ENCODE peak calls at places on chromosomes 7 and 10, in five cellular contexts. One of them, this sample, is unnamed.

GRCh38 chr10:124827474-124827873 is 25.9 kb downstream of the ABRAXAS2 start:
- DNase-seq in type B pancreatic cell: no peak
- DNase-seq in activated T-cell treated with anti-CD3 and anti-CD28 coated beads, Interleukin-2, amount 50 U/mL, for 48 hours: no peak
- DNase-seq in caudate nucleus: no peak
- DNase-seq in astrocyte of the cerebellum: peak
- DNase-seq in this sample: no peak

GRCh38 chr7:40315277-40315676 is 180.5 kb downstream of the SUGCT start:
- DNase-seq in astrocyte of the cerebellum: no peak
- DNase-seq in activated T-cell treated with anti-CD3 and anti-CD28 coated beads, Interleukin-2, amount 50 U/mL, for 48 hours: no peak
- DNase-seq in caudate nucleus: no peak
- DNase-seq in type B pancreatic cell: no peak
- DNase-seq in this sample: no peak

GRCh38 chr7:26157520-26158105 is 5.6 kb downstream of the NFE2L3 start:
- DNase-seq in type B pancreatic cell: no peak
- DNase-seq in astrocyte of the cerebellum: no peak
- DNase-seq in activated T-cell treated with anti-CD3 and anti-CD28 coated beads, Interleukin-2, amount 50 U/mL, for 48 hours: no peak
- DNase-seq in caudate nucleus: no peak
- DNase-seq in this sample: no peak

GRCh38 chr10:93912443-93912842 is 18.7 kb downstream of the SLC35G1 start:
- DNase-seq in activated T-cell treated with anti-CD3 and anti-CD28 coated beads, Interleukin-2, amount 50 U/mL, for 48 hours: no peak
- DNase-seq in astrocyte of the cerebellum: no peak
- DNase-seq in caudate nucleus: no peak
- DNase-seq in type B pancreatic cell: no peak
- DNase-seq in this sample: no peak

GRCh38 chr10:69160809-69161225 is 19.2 kb upstream of the SUPV3L1 start:
- DNase-seq in astrocyte of the cerebellum: no peak
- DNase-seq in caudate nucleus: no peak
- DNase-seq in activated T-cell treated with anti-CD3 and anti-CD28 coated beads, Interleukin-2, amount 50 U/mL, for 48 hours: no peak
- DNase-seq in type B pancreatic cell: no peak
- DNase-seq in this sample: no peak

GRCh38 chr10:44968101-44968886 is 8.7 kb downstream of the RASSF4 start:
- DNase-seq in caudate nucleus: peak
- DNase-seq in astrocyte of the cerebellum: no peak
- DNase-seq in type B pancreatic cell: no peak
- DNase-seq in activated T-cell treated with anti-CD3 and anti-CD28 coated beads, Interleukin-2, amount 50 U/mL, for 48 hours: no peak
- DNase-seq in this sample: peak

GRCh38 chr10:49655099-49655498 is 24.4 kb upstream of the C10orf53 start:
- DNase-seq in activated T-cell treated with anti-CD3 and anti-CD28 coated beads, Interleukin-2, amount 50 U/mL, for 48 hours: no peak
- DNase-seq in type B pancreatic cell: peak
- DNase-seq in caudate nucleus: no peak
- DNase-seq in astrocyte of the cerebellum: no peak
- DNase-seq in this sample: no peak

GRCh38 chr7:78683566-78683965 is 769.9 kb downstream of the MAGI2 start:
- DNase-seq in type B pancreatic cell: no peak
- DNase-seq in activated T-cell treated with anti-CD3 and anti-CD28 coated beads, Interleukin-2, amount 50 U/mL, for 48 hours: no peak
- DNase-seq in caudate nucleus: no peak
- DNase-seq in astrocyte of the cerebellum: no peak
- DNase-seq in this sample: no peak

GRCh38 chr10:129174167-129175014 is 292.6 kb upstream of the MGMT start:
- DNase-seq in caudate nucleus: no peak
- DNase-seq in activated T-cell treated with anti-CD3 and anti-CD28 coated beads, Interleukin-2, amount 50 U/mL, for 48 hours: no peak
- DNase-seq in astrocyte of the cerebellum: no peak
- DNase-seq in type B pancreatic cell: no peak
- DNase-seq in this sample: no peak

GRCh38 chr10:78177013-78177370 is 143.3 kb downstream of the RPS24 start:
- DNase-seq in caudate nucleus: peak
- DNase-seq in activated T-cell treated with anti-CD3 and anti-CD28 coated beads, Interleukin-2, amount 50 U/mL, for 48 hours: no peak
- DNase-seq in astrocyte of the cerebellum: no peak
- DNase-seq in type B pancreatic cell: no peak
- DNase-seq in this sample: no peak

GRCh38 chr10:59279476-59279875 is 82.9 kb downstream of the FAM13C start:
- DNase-seq in activated T-cell treated with anti-CD3 and anti-CD28 coated beads, Interleukin-2, amount 50 U/mL, for 48 hours: no peak
- DNase-seq in astrocyte of the cerebellum: no peak
- DNase-seq in caudate nucleus: no peak
- DNase-seq in type B pancreatic cell: no peak
- DNase-seq in this sample: no peak

GRCh38 chr10:133198206-133198605 is 31.8 kb upstream of the UTF1 start:
- DNase-seq in activated T-cell treated with anti-CD3 and anti-CD28 coated beads, Interleukin-2, amount 50 U/mL, for 48 hours: no peak
- DNase-seq in caudate nucleus: no peak
- DNase-seq in astrocyte of the cerebellum: no peak
- DNase-seq in type B pancreatic cell: no peak
- DNase-seq in this sample: no peak

GRCh38 chr10:50846753-50847152 is 38.7 kb downstream of the A1CF start:
- DNase-seq in caudate nucleus: no peak
- DNase-seq in activated T-cell treated with anti-CD3 and anti-CD28 coated beads, Interleukin-2, amount 50 U/mL, for 48 hours: no peak
- DNase-seq in type B pancreatic cell: no peak
- DNase-seq in astrocyte of the cerebellum: peak
- DNase-seq in this sample: no peak

GRCh38 chr7:1368150-1368681 is 91.1 kb downstream of the MICALL2 start:
- DNase-seq in activated T-cell treated with anti-CD3 and anti-CD28 coated beads, Interleukin-2, amount 50 U/mL, for 48 hours: no peak
- DNase-seq in caudate nucleus: no peak
- DNase-seq in type B pancreatic cell: no peak
- DNase-seq in astrocyte of the cerebellum: no peak
- DNase-seq in this sample: no peak

GRCh38 chr10:62231805-62232204 is 36.8 kb downstream of the RTKN2 start:
- DNase-seq in astrocyte of the cerebellum: no peak
- DNase-seq in caudate nucleus: no peak
- DNase-seq in type B pancreatic cell: no peak
- DNase-seq in activated T-cell treated with anti-CD3 and anti-CD28 coated beads, Interleukin-2, amount 50 U/mL, for 48 hours: no peak
- DNase-seq in this sample: no peak

GRCh38 chr7:5672468-5672867 is 109.0 kb downstream of the RNF216 start:
- DNase-seq in type B pancreatic cell: no peak
- DNase-seq in activated T-cell treated with anti-CD3 and anti-CD28 coated beads, Interleukin-2, amount 50 U/mL, for 48 hours: no peak
- DNase-seq in astrocyte of the cerebellum: no peak
- DNase-seq in caudate nucleus: no peak
- DNase-seq in this sample: no peak

GRCh38 chr10:86224354-86225097 is 142.1 kb downstream of the GRID1 start:
- DNase-seq in activated T-cell treated with anti-CD3 and anti-CD28 coated beads, Interleukin-2, amount 50 U/mL, for 48 hours: no peak
- DNase-seq in astrocyte of the cerebellum: no peak
- DNase-seq in caudate nucleus: no peak
- DNase-seq in type B pancreatic cell: no peak
- DNase-seq in this sample: no peak

GRCh38 chr7:148681821-148682220 is 16.9 kb upstream of the CUL1 start:
- DNase-seq in caudate nucleus: no peak
- DNase-seq in astrocyte of the cerebellum: no peak
- DNase-seq in activated T-cell treated with anti-CD3 and anti-CD28 coated beads, Interleukin-2, amount 50 U/mL, for 48 hours: no peak
- DNase-seq in type B pancreatic cell: no peak
- DNase-seq in this sample: no peak

GRCh38 chr7:82445226-82445625 is 1.6 kb upstream of the CACNA2D1 start:
- DNase-seq in activated T-cell treated with anti-CD3 and anti-CD28 coated beads, Interleukin-2, amount 50 U/mL, for 48 hours: no peak
- DNase-seq in caudate nucleus: no peak
- DNase-seq in astrocyte of the cerebellum: no peak
- DNase-seq in type B pancreatic cell: no peak
- DNase-seq in this sample: no peak

GRCh38 chr7:79050592-79050991 is 402.9 kb downstream of the MAGI2 start:
- DNase-seq in activated T-cell treated with anti-CD3 and anti-CD28 coated beads, Interleukin-2, amount 50 U/mL, for 48 hours: no peak
- DNase-seq in caudate nucleus: no peak
- DNase-seq in astrocyte of the cerebellum: peak
- DNase-seq in type B pancreatic cell: no peak
- DNase-seq in this sample: no peak

GRCh38 chr7:140025241-140025640 is 37.5 kb downstream of the PARP12 start:
- DNase-seq in activated T-cell treated with anti-CD3 and anti-CD28 coated beads, Interleukin-2, amount 50 U/mL, for 48 hours: no peak
- DNase-seq in caudate nucleus: no peak
- DNase-seq in astrocyte of the cerebellum: no peak
- DNase-seq in type B pancreatic cell: no peak
- DNase-seq in this sample: no peak

GRCh38 chr7:30472771-30473392 is 5.7 kb downstream of the NOD1 start:
- DNase-seq in astrocyte of the cerebellum: no peak
- DNase-seq in activated T-cell treated with anti-CD3 and anti-CD28 coated beads, Interleukin-2, amount 50 U/mL, for 48 hours: no peak
- DNase-seq in caudate nucleus: no peak
- DNase-seq in type B pancreatic cell: no peak
- DNase-seq in this sample: no peak

GRCh38 chr7:107924841-107925490 is 34.0 kb downstream of the DLD start:
- DNase-seq in astrocyte of the cerebellum: no peak
- DNase-seq in caudate nucleus: no peak
- DNase-seq in activated T-cell treated with anti-CD3 and anti-CD28 coated beads, Interleukin-2, amount 50 U/mL, for 48 hours: no peak
- DNase-seq in type B pancreatic cell: no peak
- DNase-seq in this sample: no peak

GRCh38 chr10:3037182-3037581 is 30.2 kb upstream of the PFKP start:
- DNase-seq in type B pancreatic cell: no peak
- DNase-seq in caudate nucleus: no peak
- DNase-seq in astrocyte of the cerebellum: no peak
- DNase-seq in activated T-cell treated with anti-CD3 and anti-CD28 coated beads, Interleukin-2, amount 50 U/mL, for 48 hours: no peak
- DNase-seq in this sample: no peak

GRCh38 chr10:34815174-34816066 is at the start of gene PARD3:
- DNase-seq in astrocyte of the cerebellum: peak
- DNase-seq in activated T-cell treated with anti-CD3 and anti-CD28 coated beads, Interleukin-2, amount 50 U/mL, for 48 hours: peak
- DNase-seq in type B pancreatic cell: peak
- DNase-seq in caudate nucleus: peak
- DNase-seq in this sample: peak

GRCh38 chr7:11330717-11331116 is 357.0 kb downstream of the PHF14 start:
- DNase-seq in activated T-cell treated with anti-CD3 and anti-CD28 coated beads, Interleukin-2, amount 50 U/mL, for 48 hours: no peak
- DNase-seq in caudate nucleus: no peak
- DNase-seq in type B pancreatic cell: no peak
- DNase-seq in astrocyte of the cerebellum: no peak
- DNase-seq in this sample: no peak

GRCh38 chr7:66189695-66190503 is 15.2 kb upstream of the TPST1 start:
- DNase-seq in type B pancreatic cell: no peak
- DNase-seq in activated T-cell treated with anti-CD3 and anti-CD28 coated beads, Interleukin-2, amount 50 U/mL, for 48 hours: no peak
- DNase-seq in caudate nucleus: no peak
- DNase-seq in astrocyte of the cerebellum: no peak
- DNase-seq in this sample: no peak

GRCh38 chr10:20966426-20966825 is 69.3 kb upstream of the NEBL start:
- DNase-seq in activated T-cell treated with anti-CD3 and anti-CD28 coated beads, Interleukin-2, amount 50 U/mL, for 48 hours: no peak
- DNase-seq in astrocyte of the cerebellum: no peak
- DNase-seq in caudate nucleus: no peak
- DNase-seq in type B pancreatic cell: no peak
- DNase-seq in this sample: no peak

GRCh38 chr7:29035044-29035740 is 77.1 kb upstream of the TRIL start:
- DNase-seq in type B pancreatic cell: no peak
- DNase-seq in activated T-cell treated with anti-CD3 and anti-CD28 coated beads, Interleukin-2, amount 50 U/mL, for 48 hours: peak
- DNase-seq in caudate nucleus: no peak
- DNase-seq in astrocyte of the cerebellum: peak
- DNase-seq in this sample: peak

GRCh38 chr7:155490697-155491628 is 33.0 kb downstream of the EN2 start:
- DNase-seq in activated T-cell treated with anti-CD3 and anti-CD28 coated beads, Interleukin-2, amount 50 U/mL, for 48 hours: peak
- DNase-seq in astrocyte of the cerebellum: no peak
- DNase-seq in type B pancreatic cell: no peak
- DNase-seq in caudate nucleus: no peak
- DNase-seq in this sample: peak

GRCh38 chr7:150787321-150788281 is 12.6 kb downstream of the TMEM176B start:
- DNase-seq in caudate nucleus: no peak
- DNase-seq in astrocyte of the cerebellum: no peak
- DNase-seq in type B pancreatic cell: no peak
- DNase-seq in activated T-cell treated with anti-CD3 and anti-CD28 coated beads, Interleukin-2, amount 50 U/mL, for 48 hours: no peak
- DNase-seq in this sample: no peak

GRCh38 chr7:1409555-1409954 is 49.7 kb downstream of the MICALL2 start:
- DNase-seq in astrocyte of the cerebellum: no peak
- DNase-seq in caudate nucleus: no peak
- DNase-seq in type B pancreatic cell: no peak
- DNase-seq in activated T-cell treated with anti-CD3 and anti-CD28 coated beads, Interleukin-2, amount 50 U/mL, for 48 hours: no peak
- DNase-seq in this sample: no peak